ENCODE peak calls at places on chromosomes 5 and 9, in four cellular contexts. One of them, this sample, is unnamed.

GRCh38 chr5:123204224-123204623 is 115.2 kb downstream of the PRDM6 start:
- DNase-seq in H1: no peak
- DNase-seq in HCT116: no peak
- DNase-seq in HepG2: no peak
- DNase-seq in this sample: no peak

GRCh38 chr9:272251-273213 is 57.9 kb downstream of the DOCK8 start:
- DNase-seq in H1: no peak
- DNase-seq in HCT116: no peak
- DNase-seq in HepG2: no peak
- DNase-seq in this sample: no peak

GRCh38 chr5:159515909-159516415 is 185.7 kb upstream of the IL12B start:
- DNase-seq in H1: peak; percentile 58
- DNase-seq in HCT116: peak; percentile 44
- DNase-seq in HepG2: peak; percentile 17
- DNase-seq in this sample: peak; percentile 84

GRCh38 chr9:68777070-68777763 is 72.2 kb downstream of the PIP5K1B start:
- DNase-seq in H1: no peak
- DNase-seq in HCT116: no peak
- DNase-seq in HepG2: no peak
- DNase-seq in this sample: no peak

GRCh38 chr5:36683821-36684434 is 77.5 kb downstream of the SLC1A3 start:
- DNase-seq in H1: no peak
- DNase-seq in HCT116: no peak
- DNase-seq in HepG2: no peak
- DNase-seq in this sample: no peak

GRCh38 chr5:75601996-75602395 is 9.3 kb upstream of the ANKDD1B start:
- DNase-seq in H1: no peak
- DNase-seq in HCT116: no peak
- DNase-seq in HepG2: no peak
- DNase-seq in this sample: no peak

GRCh38 chr9:121246821-121247511 is 21.0 kb upstream of the GSN start:
- DNase-seq in H1: no peak
- DNase-seq in HCT116: no peak
- DNase-seq in HepG2: no peak
- DNase-seq in this sample: no peak

GRCh38 chr9:132543960-132544359 is 38.4 kb upstream of the BARHL1 start:
- DNase-seq in H1: no peak
- DNase-seq in HCT116: no peak
- DNase-seq in HepG2: no peak
- DNase-seq in this sample: no peak

GRCh38 chr9:33109850-33110595 is 33.5 kb upstream of the SMU1 start:
- DNase-seq in H1: no peak
- DNase-seq in HCT116: no peak
- DNase-seq in HepG2: no peak
- DNase-seq in this sample: no peak

GRCh38 chr9:127277099-127277498 is 12.5 kb downstream of the GARNL3 start:
- DNase-seq in H1: no peak
- DNase-seq in HCT116: no peak
- DNase-seq in HepG2: no peak
- DNase-seq in this sample: no peak

GRCh38 chr9:95857122-95857521 is 18.4 kb upstream of the ERCC6L2 start:
- DNase-seq in H1: no peak
- DNase-seq in HCT116: no peak
- DNase-seq in HepG2: peak; percentile 16
- DNase-seq in this sample: no peak

GRCh38 chr9:104144336-104144735 is 50.2 kb downstream of the SMC2 start:
- DNase-seq in H1: no peak
- DNase-seq in HCT116: no peak
- DNase-seq in HepG2: no peak
- DNase-seq in this sample: peak; percentile 2

GRCh38 chr5:84487963-84488362 is 103.3 kb upstream of the EDIL3 start:
- DNase-seq in H1: no peak
- DNase-seq in HCT116: no peak
- DNase-seq in HepG2: no peak
- DNase-seq in this sample: no peak

GRCh38 chr9:9752722-9753121 is 860.1 kb downstream of the PTPRD start:
- DNase-seq in H1: no peak
- DNase-seq in HCT116: no peak
- DNase-seq in HepG2: peak; percentile 58
- DNase-seq in this sample: peak; percentile 2

GRCh38 chr5:115262405-115263247 is at the start of gene PGGT1B:
- DNase-seq in H1: peak; percentile 44
- DNase-seq in HCT116: peak; percentile 32
- DNase-seq in HepG2: peak; percentile 58
- DNase-seq in this sample: peak; percentile 62

GRCh38 chr5:76590027-76590426 is 33.2 kb downstream of the F2RL2 start:
- DNase-seq in H1: no peak
- DNase-seq in HCT116: no peak
- DNase-seq in HepG2: no peak
- DNase-seq in this sample: no peak

GRCh38 chr5:138575194-138576015 is at the start of gene HSPA9:
- DNase-seq in H1: peak; percentile 97
- DNase-seq in HCT116: peak; percentile 99
- DNase-seq in HepG2: peak; percentile 98
- DNase-seq in this sample: peak; percentile 100

GRCh38 chr5:143302344-143302743 is 101.1 kb downstream of the NR3C1 start:
- DNase-seq in H1: no peak
- DNase-seq in HCT116: no peak
- DNase-seq in HepG2: no peak
- DNase-seq in this sample: no peak

GRCh38 chr5:151153766-151154272 is 3.8 kb downstream of the ANXA6 start:
- DNase-seq in H1: no peak
- DNase-seq in HCT116: no peak
- DNase-seq in HepG2: no peak
- DNase-seq in this sample: no peak

DNA sequence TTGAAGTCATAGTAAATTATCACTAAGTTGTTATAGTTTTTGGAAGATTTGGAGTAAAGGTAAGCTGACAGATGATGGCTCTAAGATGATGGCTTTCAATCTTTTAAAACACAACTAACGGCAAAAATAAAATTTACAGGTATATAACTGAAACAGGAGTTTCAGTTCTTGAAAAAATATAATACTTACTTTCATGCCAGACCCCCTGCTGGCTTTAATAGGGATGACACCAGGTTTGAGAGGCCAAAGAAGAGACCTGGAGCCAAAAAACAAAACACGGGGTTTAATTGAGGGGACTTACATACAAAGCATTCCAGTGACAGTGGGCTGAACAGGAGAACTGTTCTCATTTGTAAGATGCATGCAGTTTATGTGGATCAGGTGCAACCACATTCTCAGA is 301.7 kb upstream of the PCSK5 start:
- DNase-seq in H1: no peak
- DNase-seq in HCT116: no peak
- DNase-seq in HepG2: no peak
- DNase-seq in this sample: no peak
- TF ChIP-seq JUND in H1: no peak
- TF ChIP-seq JUND in HCT116: no peak
- TF ChIP-seq JUND in HepG2: no peak
- TF ChIP-seq JUND in this sample: no peak

DNA sequence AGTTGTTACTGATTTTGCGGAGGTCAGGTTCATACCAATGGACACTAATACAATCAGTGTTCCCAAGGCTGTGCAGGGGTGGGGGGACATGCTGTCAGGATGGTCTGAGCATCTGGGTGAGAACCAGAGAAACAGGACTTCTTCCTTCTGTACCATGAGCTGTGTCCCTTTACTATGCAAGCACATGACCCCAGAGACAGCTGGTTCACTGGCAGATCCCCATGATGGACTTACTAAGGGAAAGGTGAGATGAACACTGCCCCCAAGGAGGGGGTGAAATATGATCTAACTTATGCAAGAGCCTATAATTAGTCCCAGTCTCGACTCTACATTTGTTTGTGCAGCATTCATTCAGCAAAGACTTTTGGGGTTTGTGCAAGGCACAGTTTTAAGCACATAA is 91.4 kb downstream of the LIFR start:
- DNase-seq in H1: no peak
- DNase-seq in HCT116: no peak
- DNase-seq in HepG2: no peak
- DNase-seq in this sample: no peak
- TF ChIP-seq JUND in H1: no peak
- TF ChIP-seq JUND in HCT116: no peak
- TF ChIP-seq JUND in HepG2: no peak
- TF ChIP-seq JUND in this sample: no peak

DNA sequence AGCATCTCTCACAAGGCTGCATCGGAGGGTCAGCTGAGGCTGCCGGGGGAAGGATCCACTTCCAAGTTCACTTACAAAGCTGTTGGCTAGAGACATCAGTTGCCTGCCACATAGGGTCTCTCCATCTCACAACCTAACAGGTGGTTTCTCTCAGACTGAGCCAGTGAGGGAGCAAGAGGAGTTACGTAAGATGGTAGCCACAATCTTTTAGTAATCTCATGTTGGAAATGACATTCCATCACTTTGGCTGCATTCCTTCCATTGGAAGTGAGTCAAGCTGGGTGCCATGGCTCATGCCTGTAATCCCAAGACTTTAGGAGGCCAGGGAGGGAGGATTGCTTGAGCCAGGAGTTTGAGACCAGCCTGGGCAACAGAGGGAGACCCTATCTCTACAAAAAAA is 7.4 kb upstream of the GRK6 start:
- DNase-seq in H1: no peak
- DNase-seq in HCT116: no peak
- DNase-seq in HepG2: no peak
- DNase-seq in this sample: no peak
- TF ChIP-seq JUND in H1: no peak
- TF ChIP-seq JUND in HCT116: no peak
- TF ChIP-seq JUND in HepG2: no peak
- TF ChIP-seq JUND in this sample: no peak

GRCh38 chr9:90100014-90100413 is 495.2 kb downstream of the GADD45G start:
- DNase-seq in H1: no peak
- DNase-seq in HCT116: no peak
- DNase-seq in HepG2: no peak
- DNase-seq in this sample: no peak

GRCh38 chr9:90099262-90099982 is 494.6 kb downstream of the GADD45G start:
- DNase-seq in H1: no peak
- DNase-seq in HCT116: no peak
- DNase-seq in HepG2: peak; percentile 12
- DNase-seq in this sample: peak; percentile 31

GRCh38 chr9:90095682-90096081 is 490.9 kb downstream of the GADD45G start:
- DNase-seq in H1: no peak
- DNase-seq in HCT116: no peak
- DNase-seq in HepG2: no peak
- DNase-seq in this sample: no peak

GRCh38 chr9:90097237-90097636 is 492.4 kb downstream of the GADD45G start:
- DNase-seq in H1: no peak
- DNase-seq in HCT116: no peak
- DNase-seq in HepG2: no peak
- DNase-seq in this sample: no peak

GRCh38 chr9:90098456-90098855 is 493.6 kb downstream of the GADD45G start:
- DNase-seq in H1: no peak
- DNase-seq in HCT116: no peak
- DNase-seq in HepG2: no peak
- DNase-seq in this sample: no peak
- TF ChIP-seq JUND in H1: no peak
- TF ChIP-seq JUND in HCT116: no peak
- TF ChIP-seq JUND in HepG2: no peak
- TF ChIP-seq JUND in this sample: no peak

DNA sequence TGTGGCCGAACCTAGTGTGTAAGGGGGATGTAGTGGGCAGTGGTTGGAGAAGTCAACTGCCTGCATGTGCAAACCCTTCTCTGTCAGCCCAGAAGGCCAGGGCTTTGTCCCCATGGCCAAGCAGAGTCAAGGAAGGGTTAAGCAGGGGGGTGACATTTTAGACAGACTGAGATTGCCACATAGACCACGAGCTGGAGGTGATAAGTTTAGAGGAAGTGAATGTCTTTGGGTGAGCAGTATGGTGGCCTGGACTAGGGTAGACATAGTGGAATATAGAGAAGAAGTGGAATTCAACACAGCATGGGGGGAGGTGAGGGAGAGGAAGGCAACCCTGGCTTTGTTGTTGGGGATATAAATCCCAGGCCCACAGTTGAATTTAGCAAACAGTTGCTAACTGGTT is 38.7 kb upstream of the CDKN2AIPNL start:
- DNase-seq in H1: no peak
- DNase-seq in HCT116: no peak
- DNase-seq in HepG2: no peak
- DNase-seq in this sample: no peak
- TF ChIP-seq JUND in H1: no peak
- TF ChIP-seq JUND in HCT116: no peak
- TF ChIP-seq JUND in HepG2: no peak
- TF ChIP-seq JUND in this sample: no peak

This sample was measured in T47D.